ENCODE peak calls at places on chromosome 9, in eight cellular contexts. B is dorsolateral prefrontal cortex, E is epithelial cell of esophagus, D is HFF-Myc, G is ovary, K is adrenal gland, X is IMR-90, R is BJ. P is an unnamed sample.

GRCh38 chr9:88578486-88579362 is 43.7 kb downstream of the NXNL2 start:
- DNase-seq in B (peak), E (peak), D (no peak), G (peak), K (peak), X (peak), R (no peak), P (no peak)

GRCh38 chr9:88994820-88995180 is 3.5 kb downstream of the S1PR3 start:
- DNase-seq in B (no peak), E (no peak), D (no peak), G (no peak), K (peak), X (peak), R (peak), P (no peak)

GRCh38 chr9:128913048-128913900 is 7.5 kb upstream of the PHYHD1 start:
- DNase-seq in B (no peak), E (no peak), D (no peak), G (no peak), K (no peak), X (no peak), R (no peak), P (no peak)

GRCh38 chr9:7973123-7973522 is 173.5 kb upstream of the DMAC1 start:
- DNase-seq in B (no peak), E (no peak), D (no peak), G (no peak), K (no peak), X (no peak), R (no peak), P (no peak)

GRCh38 chr9:123349691-123350480 is 6.1 kb upstream of the CRB2 start:
- DNase-seq in B (no peak), E (peak), D (no peak), G (peak), K (peak), X (peak), R (no peak), P (no peak)

GRCh38 chr9:97858826-97859225 is 5.8 kb downstream of the FOXE1 start:
- DNase-seq in B (no peak), E (no peak), D (no peak), G (no peak), K (no peak), X (no peak), R (no peak), P (no peak)

GRCh38 chr9:87381050-87381711 is 116.5 kb upstream of the DAPK1 start:
- DNase-seq in B (no peak), E (no peak), D (no peak), G (no peak), K (no peak), X (peak), R (peak), P (peak)

GRCh38 chr9:112757300-112757883 is 6.8 kb downstream of the SNX30 start:
- DNase-seq in B (no peak), E (peak), D (no peak), G (no peak), K (no peak), X (peak), R (no peak), P (no peak)

GRCh38 chr9:99015890-99016289 is 72.2 kb downstream of the COL15A1 start:
- DNase-seq in B (no peak), E (no peak), D (no peak), G (no peak), K (no peak), X (no peak), R (no peak), P (no peak)

GRCh38 chr9:138052322-138052615 is 174.7 kb downstream of the CACNA1B start:
- DNase-seq in B (no peak), E (no peak), D (no peak), G (no peak), K (no peak), X (no peak), R (no peak), P (no peak)

GRCh38 chr9:1008256-1008655 is 31.8 kb downstream of the DMRT3 start:
- DNase-seq in B (no peak), E (peak), D (no peak), G (no peak), K (no peak), X (peak), R (no peak), P (no peak)

GRCh38 chr9:1207681-1208080 is 157.5 kb downstream of the DMRT2 start:
- DNase-seq in B (no peak), E (peak), D (peak), G (no peak), K (no peak), X (peak), R (peak), P (peak)

GRCh38 chr9:2621678-2622360 is at the start of gene VLDLR:
- DNase-seq in B (no peak), E (peak), D (no peak), G (peak), K (peak), X (peak), R (no peak), P (no peak)

GRCh38 chr9:137788561-137789294 is 88.9 kb upstream of the CACNA1B start:
- DNase-seq in B (no peak), E (no peak), D (no peak), G (no peak), K (peak), X (no peak), R (no peak), P (no peak)

GRCh38 chr9:137685035-137685885 is 66.5 kb downstream of the EHMT1 start:
- DNase-seq in B (no peak), E (no peak), D (peak), G (no peak), K (no peak), X (peak), R (peak), P (peak)

GRCh38 chr9:121735065-121735791 is 83.8 kb downstream of the DAB2IP start:
- DNase-seq in B (no peak), E (peak), D (peak), G (no peak), K (no peak), X (peak), R (peak), P (peak)

GRCh38 chr9:38408719-38409118 is 15.5 kb downstream of the IGFBPL1 start:
- DNase-seq in B (no peak), E (no peak), D (no peak), G (no peak), K (no peak), X (no peak), R (no peak), P (no peak)

GRCh38 chr9:5864446-5864845 is 26.2 kb upstream of the MLANA start:
- DNase-seq in B (no peak), E (no peak), D (no peak), G (no peak), K (no peak), X (no peak), R (no peak), P (no peak)

GRCh38 chr9:83449981-83450380 is 88.2 kb downstream of the FRMD3 start:
- DNase-seq in B (no peak), E (no peak), D (no peak), G (no peak), K (no peak), X (no peak), R (no peak), P (no peak)

GRCh38 chr9:112494153-112494552 is 7.5 kb downstream of the KIAA1958 start:
- DNase-seq in B (no peak), E (no peak), D (no peak), G (no peak), K (no peak), X (no peak), R (no peak), P (no peak)

GRCh38 chr9:92954078-92954861 is 6.9 kb downstream of the FGD3 start:
- DNase-seq in B (no peak), E (peak), D (peak), G (no peak), K (peak), X (no peak), R (no peak), P (no peak)

GRCh38 chr9:98391406-98391805 is 136.0 kb upstream of the TBC1D2 start:
- DNase-seq in B (no peak), E (peak), D (no peak), G (no peak), K (no peak), X (no peak), R (no peak), P (no peak)

GRCh38 chr9:4887556-4887955 is 94.8 kb downstream of the RCL1 start:
- DNase-seq in B (no peak), E (peak), D (peak), G (no peak), K (no peak), X (peak), R (peak), P (peak)

GRCh38 chr9:125541840-125542243 is 165.2 kb downstream of the MAPKAP1 start:
- DNase-seq in B (peak), E (no peak), D (no peak), G (no peak), K (peak), X (no peak), R (no peak), P (no peak)

GRCh38 chr9:109467936-109468335 is 30.2 kb downstream of the PTPN3 start:
- DNase-seq in B (no peak), E (peak), D (no peak), G (no peak), K (no peak), X (peak), R (no peak), P (no peak)

GRCh38 chr9:21031091-21031817 is at the start of gene HACD4:
- DNase-seq in B (no peak), E (peak), D (no peak), G (peak), K (peak), X (peak), R (no peak), P (no peak)

GRCh38 chr9:6893350-6894131 is 135.8 kb downstream of the KDM4C start:
- DNase-seq in B (no peak), E (no peak), D (no peak), G (no peak), K (no peak), X (no peak), R (no peak), P (no peak)

GRCh38 chr9:89243296-89244061 is 64.9 kb upstream of the SHC3 start:
- DNase-seq in B (no peak), E (no peak), D (no peak), G (no peak), K (no peak), X (no peak), R (no peak), P (no peak)

GRCh38 chr9:114613087-114613486 is 2.0 kb downstream of the TMEM268 start:
- DNase-seq in B (no peak), E (peak), D (no peak), G (no peak), K (no peak), X (no peak), R (no peak), P (no peak)
- H3K4me3 ChIP-seq in B (peak), E (no peak), D (no peak), G (no peak), K (no peak), X (no peak), R (no peak), P (no peak)

DNA sequence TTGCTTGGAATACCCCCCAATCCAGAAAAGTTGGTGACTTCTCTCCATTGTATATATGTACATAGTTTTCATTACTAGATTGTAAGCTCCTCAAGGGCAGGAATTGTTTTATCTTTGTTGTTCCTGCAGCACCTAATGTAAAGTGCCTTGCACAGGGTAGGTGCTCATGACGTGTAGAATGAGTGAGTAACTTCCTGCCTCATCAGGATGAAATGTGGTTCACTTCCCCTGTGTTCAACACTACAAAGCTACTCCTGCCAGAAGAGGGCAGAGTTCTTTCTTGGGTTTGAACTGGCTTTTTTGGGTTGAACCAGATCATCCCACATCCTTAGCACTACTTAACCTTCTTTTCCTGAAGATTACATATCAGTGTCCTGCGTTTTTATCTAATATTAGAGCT is 23.9 kb downstream of the GTF3C4 start:
- DNase-seq in B (no peak), E (peak), D (no peak), G (no peak), K (no peak), X (peak), R (no peak), P (no peak)
- TF ChIP-seq CTCF in B (no peak), E (peak), D (peak), G (no peak), K (no peak), X (peak), R (no peak), P (no peak)

GRCh38 chr9:95494022-95494415 is 22.8 kb downstream of the PTCH1 start:
- DNase-seq in B (peak), E (no peak), D (no peak), G (no peak), K (no peak), X (no peak), R (no peak), P (no peak)
- H3K4me3 ChIP-seq in B (peak), E (no peak), D (no peak), G (no peak), K (no peak), X (no peak), R (no peak), P (no peak)

GRCh38 chr9:127397722-127398647 is 1.0 kb downstream of the SLC2A8 start:
- DNase-seq in B (no peak), E (peak), D (no peak), G (peak), K (peak), X (peak), R (no peak), P (no peak)
- TF ChIP-seq CTCF in B (peak), E (peak), D (peak), G (peak), K (peak), X (peak), R (peak), P (peak)

DNA sequence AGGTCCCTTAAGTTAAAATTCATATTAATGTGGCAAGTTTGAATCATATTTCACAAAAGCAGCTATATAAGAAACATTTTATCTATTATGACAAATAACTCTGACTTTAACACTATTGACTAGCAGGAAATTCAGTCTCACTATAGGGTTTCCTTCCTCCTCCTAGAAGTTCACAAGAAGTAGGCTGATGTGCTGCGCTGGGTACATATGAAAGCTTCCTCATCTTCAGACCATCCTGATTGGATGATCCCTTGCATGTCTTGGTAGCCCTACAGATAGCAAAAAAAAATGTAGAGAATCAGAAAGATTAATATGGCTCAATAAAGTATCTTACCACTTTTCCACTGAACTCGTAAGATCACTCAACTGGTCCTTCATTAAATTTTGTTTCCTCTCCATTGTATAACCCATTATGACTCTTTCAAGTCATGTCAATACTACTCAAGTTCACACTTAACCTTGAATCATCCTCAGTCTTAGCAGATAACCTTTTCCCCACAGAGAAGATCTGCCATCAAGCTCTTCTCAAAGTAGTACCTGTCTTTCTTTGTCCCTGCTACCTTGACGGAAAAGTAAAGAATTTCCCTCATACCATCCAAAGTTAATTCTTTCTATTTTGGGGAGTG is 11.5 kb upstream of the PSIP1 start:
- DNase-seq in B (no peak), E (no peak), D (no peak), G (no peak), K (no peak), X (no peak), R (no peak), P (no peak)
- H3K4me3 ChIP-seq in B (no peak), E (no peak), D (no peak), G (no peak), K (no peak), X (no peak), R (no peak), P (no peak)

DNA sequence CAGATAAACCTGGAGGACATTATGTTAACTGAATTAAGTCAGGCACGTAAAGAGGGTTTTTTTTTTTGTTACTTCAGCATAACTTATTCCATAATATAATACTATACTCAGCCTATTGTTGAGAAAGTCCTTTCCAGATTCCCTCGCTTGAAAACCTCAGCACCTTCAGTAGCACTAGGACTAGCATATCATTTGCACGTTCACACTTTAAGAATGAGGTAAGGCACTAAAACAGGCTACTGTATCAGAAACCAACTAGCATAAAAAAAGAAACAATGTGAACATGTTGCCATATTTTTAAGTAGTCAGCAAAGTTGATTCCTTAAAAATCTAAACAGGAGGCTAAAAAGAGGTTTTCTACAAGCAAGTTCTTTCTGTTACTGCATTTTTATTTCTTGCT is 504.0 kb downstream of the PTPRD start:
- DNase-seq in B (no peak), E (no peak), D (no peak), G (no peak), K (no peak), X (no peak), R (no peak), P (no peak)
- TF ChIP-seq CTCF in B (no peak), E (no peak), D (no peak), G (no peak), K (no peak), X (no peak), R (no peak), P (no peak)

DNA sequence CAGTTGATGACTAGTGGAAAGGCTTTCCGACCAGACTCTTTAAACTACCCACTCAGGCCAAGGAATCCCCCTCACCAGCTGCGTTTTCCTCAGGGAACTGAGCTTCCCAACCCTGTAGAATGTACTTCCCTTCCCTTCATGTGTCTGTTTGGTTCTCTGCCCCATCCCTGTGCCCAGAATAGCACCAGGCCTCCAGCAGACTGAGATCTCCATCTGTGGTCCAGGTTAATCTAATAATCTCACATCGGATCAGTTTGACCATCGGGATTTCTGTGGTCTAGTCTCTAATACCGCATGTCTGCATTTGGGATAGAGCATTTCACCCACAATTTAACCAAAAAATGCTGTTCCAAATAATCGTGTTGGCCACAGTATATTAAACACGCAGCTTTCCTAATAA is 237.2 kb downstream of the ROR2 start:
- DNase-seq in B (no peak), E (no peak), D (no peak), G (no peak), K (no peak), X (no peak), R (no peak), P (no peak)
- H3K4me3 ChIP-seq in B (no peak), E (no peak), D (no peak), G (no peak), K (no peak), X (no peak), R (no peak), P (no peak)